ENCODE peak calls at places on chromosomes 5 and 9, in six cellular contexts. V, Y, A, W, R and J are unnamed samples.

GRCh38 chr5:146877783-146878470 is 630 bp downstream of the PPP2R2B start:
- DNase-seq in A (no peak), R (no peak), Y (peak), V (peak), W (no peak), J (peak)

GRCh38 chr9:104361207-104361606 is 142.9 kb upstream of the OR13F1 start:
- DNase-seq in A (no peak), V (no peak), Y (no peak), W (no peak), R (no peak), J (no peak)

GRCh38 chr9:74570879-74571512 is 73.9 kb downstream of the RORB start:
- DNase-seq in Y (peak), V (peak), A (no peak), W (peak), R (peak), J (peak)

GRCh38 chr9:137866226-137867141 is 11.1 kb upstream of the CACNA1B start:
- DNase-seq in R (no peak), W (no peak), A (no peak), V (no peak), Y (no peak), J (no peak)

GRCh38 chr5:93048858-93049257 is 532.2 kb downstream of the NR2F1-AS1 start:
- DNase-seq in Y (no peak), R (no peak), W (no peak), A (no peak), V (no peak), J (no peak)

GRCh38 chr5:172647341-172648007 is 6.4 kb downstream of the NEURL1B start:
- DNase-seq in A (no peak), W (no peak), Y (no peak), R (no peak), V (no peak), J (no peak)

GRCh38 chr5:149264432-149265069 is 7.1 kb upstream of the AFAP1L1 start:
- DNase-seq in Y (no peak), A (no peak), V (no peak), R (peak), W (no peak), J (peak)

GRCh38 chr5:95628933-95629332 is 9.0 kb downstream of the GPR150 start:
- DNase-seq in R (no peak), A (no peak), Y (no peak), W (no peak), V (no peak), J (no peak)

GRCh38 chr9:105859428-105860091 is 165.2 kb downstream of the TMEM38B start:
- DNase-seq in Y (no peak), W (no peak), V (no peak), R (no peak), A (no peak), J (no peak)

GRCh38 chr5:50655067-50655809 is 11.2 kb upstream of the PARP8 start:
- DNase-seq in R (no peak), W (no peak), A (no peak), V (no peak), Y (no peak), J (no peak)

GRCh38 chr9:133109931-133110650 is 10.9 kb downstream of the RALGDS start:
- DNase-seq in V (no peak), R (no peak), A (no peak), W (no peak), Y (no peak), J (no peak)

GRCh38 chr5:170312666-170313065 is 15.1 kb upstream of the LCP2 start:
- DNase-seq in W (peak), V (peak), R (no peak), A (no peak), Y (no peak), J (no peak)

GRCh38 chr5:67648201-67648671 is 451.6 kb upstream of the CD180 start:
- DNase-seq in W (peak), V (peak), R (no peak), Y (peak), A (no peak), J (no peak)

GRCh38 chr5:140855772-140856674 is at the start of gene PCDHA10:
- DNase-seq in A (no peak), Y (peak), R (no peak), V (no peak), W (no peak), J (no peak)

GRCh38 chr9:81716409-81716808 is 27.1 kb upstream of the TLE1 start:
- DNase-seq in W (peak), Y (no peak), V (peak), R (no peak), A (no peak), J (no peak)

GRCh38 chr9:129483467-129484324 is 137.2 kb downstream of the C9orf50 start:
- DNase-seq in V (peak), W (peak), A (peak), Y (peak), R (peak), J (no peak)

GRCh38 chr9:34328500-34328982 is 527 bp downstream of the KIF24 start:
- DNase-seq in W (no peak), R (no peak), Y (no peak), A (no peak), V (peak), J (no peak)

GRCh38 chr5:163565492-163565891 is 60.1 kb downstream of the MAT2B start:
- DNase-seq in W (peak), R (no peak), V (no peak), A (no peak), Y (no peak), J (no peak)

GRCh38 chr5:104198156-104198555 is 635.6 kb upstream of the NUDT12 start:
- DNase-seq in Y (no peak), R (no peak), A (no peak), V (no peak), W (no peak), J (no peak)

GRCh38 chr9:136372006-136372405 is 1.5 kb downstream of the CARD9 start:
- DNase-seq in V (no peak), W (no peak), Y (no peak), A (no peak), R (no peak), J (no peak)

GRCh38 chr9:136372561-136373299 is 739 bp downstream of the CARD9 start:
- DNase-seq in Y (no peak), V (peak), A (no peak), R (no peak), W (peak), J (peak)

GRCh38 chr9:136375096-136375495 is 1.6 kb upstream of the CARD9 start:
- DNase-seq in A (no peak), V (no peak), Y (no peak), W (no peak), R (no peak), J (no peak)

GRCh38 chr9:136374183-136374575 is 710 bp upstream of the CARD9 start:
- DNase-seq in W (no peak), R (no peak), A (no peak), V (no peak), Y (no peak), J (no peak)

DNA sequence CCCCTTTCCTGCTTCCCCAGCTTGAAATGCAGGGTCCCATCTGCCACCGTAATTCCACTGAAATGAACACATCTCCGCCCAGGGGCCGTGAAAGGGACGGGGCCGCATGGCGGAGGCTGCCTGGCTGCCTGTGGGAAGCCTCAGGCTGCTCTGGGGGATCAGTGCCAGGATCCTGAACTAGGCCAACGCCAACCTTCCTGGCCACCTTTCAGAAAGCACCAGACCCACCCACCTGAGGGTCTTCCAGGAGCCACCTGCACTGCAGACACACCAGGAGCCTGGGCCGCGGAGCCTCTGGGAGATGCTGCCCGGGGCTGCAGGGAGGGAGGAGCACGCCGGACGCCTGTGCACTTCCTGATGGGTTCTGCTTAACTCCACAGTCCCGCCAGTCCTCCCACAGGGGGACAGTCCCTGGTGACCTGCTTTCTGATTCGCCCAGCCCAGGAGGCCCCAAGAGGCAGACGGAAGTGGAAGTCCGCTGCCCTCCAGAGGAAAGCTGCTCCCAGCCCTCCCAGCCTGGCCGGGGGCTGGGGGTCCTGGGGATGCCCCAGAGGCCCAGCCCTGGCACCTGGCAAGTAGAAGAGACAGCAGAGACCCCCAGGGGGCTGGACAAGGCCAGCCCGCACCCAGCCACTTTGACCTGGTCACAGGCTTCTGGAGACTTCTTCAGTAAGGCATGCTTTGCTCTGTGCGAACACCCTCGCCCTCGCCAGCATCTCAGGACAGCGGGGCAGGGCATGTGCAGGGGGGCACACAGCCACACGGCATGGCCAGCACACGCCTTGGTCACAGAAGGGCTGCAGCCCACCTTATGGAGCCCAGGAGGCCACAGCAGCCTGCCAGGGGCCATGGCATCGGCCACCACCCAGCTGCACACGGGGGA is at the start of gene CARD9:
- DNase-seq in V (no peak), A (no peak), R (no peak), W (no peak), Y (no peak), J (no peak)
- TF ChIP-seq CTCF in V (no peak), A (no peak), R (no peak), W (no peak), Y (no peak), J (no peak)

GRCh38 chr5:52119768-52120167 is 667.9 kb upstream of the ITGA1 start:
- DNase-seq in W (no peak), R (no peak), V (no peak), A (no peak), Y (peak), J (no peak)
- TF ChIP-seq CTCF in W (no peak), R (no peak), V (no peak), A (no peak), Y (peak), J (no peak)

GRCh38 chr5:159680095-159680494 is 236.2 kb upstream of the ADRA1B start:
- DNase-seq in W (no peak), A (no peak), Y (no peak), R (no peak), V (no peak), J (no peak)

GRCh38 chr5:159678800-159679392 is 237.4 kb upstream of the ADRA1B start:
- DNase-seq in W (no peak), R (no peak), A (no peak), Y (no peak), V (no peak), J (no peak)

GRCh38 chr5:159682623-159683022 is 233.7 kb upstream of the ADRA1B start:
- DNase-seq in W (peak), V (no peak), A (no peak), R (no peak), Y (no peak), J (no peak)
- TF ChIP-seq CTCF in W (peak), V (no peak), A (no peak), R (no peak), Y (no peak), J (no peak)

GRCh38 chr5:61299254-61299653 is 32.8 kb upstream of the ZSWIM6 start:
- DNase-seq in V (peak), Y (no peak), W (no peak), A (no peak), R (no peak), J (no peak)

GRCh38 chr5:61303348-61303747 is 28.7 kb upstream of the ZSWIM6 start:
- DNase-seq in R (no peak), W (no peak), Y (no peak), V (no peak), A (no peak), J (no peak)

GRCh38 chr5:61301820-61302563 is 30.1 kb upstream of the ZSWIM6 start:
- DNase-seq in A (peak), V (peak), Y (no peak), W (peak), R (no peak), J (no peak)

GRCh38 chr5:61298580-61298979 is 33.5 kb upstream of the ZSWIM6 start:
- DNase-seq in R (no peak), Y (no peak), W (peak), A (no peak), V (peak), J (no peak)

GRCh38 chr5:61301345-61301744 is 30.7 kb upstream of the ZSWIM6 start:
- DNase-seq in R (no peak), Y (no peak), V (no peak), A (no peak), W (peak), J (no peak)
- TF ChIP-seq CTCF in R (no peak), Y (no peak), V (peak), A (no peak), W (peak), J (no peak)

DNA sequence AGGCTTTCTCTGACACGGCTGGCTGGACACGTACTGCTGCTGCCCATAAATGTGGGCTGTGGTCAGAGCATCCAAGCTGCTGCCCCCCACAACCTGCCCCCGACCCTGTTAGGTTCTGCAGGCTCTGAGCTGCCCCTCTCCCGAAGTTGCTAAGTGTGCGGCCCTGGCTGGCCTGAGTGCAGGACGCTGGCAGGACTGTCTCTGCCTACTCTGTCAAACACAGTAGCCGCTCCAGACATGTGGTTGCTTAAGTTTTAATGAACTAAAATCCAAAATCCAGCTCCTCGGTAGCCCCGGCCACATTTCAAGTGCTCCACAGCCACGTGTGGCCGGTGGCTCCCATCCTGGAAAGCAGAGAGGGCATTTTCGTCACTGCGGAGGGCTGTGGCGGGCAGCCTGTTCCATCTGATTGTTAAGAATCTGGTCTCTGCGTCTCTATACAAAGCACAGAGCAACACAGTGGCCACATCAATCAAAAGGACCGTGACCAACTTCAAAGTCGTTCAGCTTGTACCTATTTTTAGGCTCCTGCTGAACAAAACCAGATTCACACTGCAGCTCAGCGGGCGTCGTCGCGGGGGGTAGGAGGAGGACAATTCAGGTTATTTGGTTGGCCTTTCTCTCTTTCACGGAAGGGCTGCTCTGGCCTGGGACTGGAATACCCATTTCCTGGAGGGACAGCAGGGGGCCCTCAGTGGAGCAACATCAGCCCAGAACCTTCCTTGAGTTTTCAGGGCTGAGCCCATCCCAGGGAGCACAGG is 68.9 kb downstream of the PTCH1 start:
- DNase-seq in A (no peak), V (no peak), Y (peak), W (no peak), R (no peak), J (no peak)
- TF ChIP-seq CTCF in A (no peak), V (no peak), Y (no peak), W (no peak), R (no peak), J (no peak)

DNA sequence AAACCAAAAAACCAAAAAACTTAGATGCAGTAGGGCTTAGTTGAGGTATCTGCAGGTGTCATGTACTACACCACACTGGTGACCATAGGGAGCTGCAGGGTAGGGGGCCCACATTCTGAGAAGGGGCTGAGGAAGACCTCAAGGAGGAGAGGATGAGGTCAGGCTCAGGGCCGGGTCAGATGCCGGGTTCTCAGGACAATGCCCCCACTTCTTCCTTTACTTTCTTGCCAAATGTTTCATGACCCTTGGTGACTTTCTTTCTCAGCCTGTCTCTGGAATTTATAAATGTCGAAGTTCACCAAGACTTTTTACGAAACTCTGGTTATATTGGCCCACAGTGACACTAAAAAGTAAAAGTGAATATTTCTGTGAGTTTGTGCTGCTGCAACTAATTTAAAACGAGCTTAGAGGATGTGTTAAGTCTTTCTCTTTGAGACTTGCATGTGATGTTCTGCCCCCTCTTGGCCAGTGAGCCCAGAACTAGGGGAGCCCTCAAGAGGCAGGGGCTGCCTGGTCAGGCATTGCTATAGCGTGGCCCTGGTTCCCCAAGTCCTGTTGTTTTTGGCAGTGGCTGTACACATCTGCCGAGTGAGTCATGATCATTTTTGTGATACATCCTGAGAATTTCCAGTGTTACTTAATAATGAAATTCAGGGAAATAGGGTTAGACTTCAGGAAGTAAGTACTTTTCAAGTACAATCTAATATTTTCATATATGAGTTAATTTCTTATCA is 11.2 kb downstream of the ACO1 start:
- DNase-seq in Y (peak), W (peak), V (peak), R (no peak), A (no peak), J (no peak)
- TF ChIP-seq CTCF in Y (no peak), W (peak), V (peak), R (no peak), A (no peak), J (no peak)

GRCh38 chr5:31853398-31854135 is 214.6 kb downstream of the PDZD2 start:
- DNase-seq in R (no peak), V (no peak), A (no peak), Y (no peak), W (no peak), J (no peak)

GRCh38 chr5:31855527-31855862 is 216.6 kb downstream of the PDZD2 start:
- DNase-seq in V (no peak), W (no peak), Y (no peak), R (no peak), A (no peak), J (no peak)

GRCh38 chr5:31851290-31851689 is 212.4 kb downstream of the PDZD2 start:
- DNase-seq in A (no peak), W (no peak), Y (peak), V (no peak), R (no peak), J (no peak)

GRCh38 chr5:31854181-31854624 is 215.3 kb downstream of the PDZD2 start:
- DNase-seq in A (no peak), V (peak), Y (peak), R (no peak), W (peak), J (no peak)

GRCh38 chr5:31854625-31855526 is 215.9 kb downstream of the PDZD2 start:
- DNase-seq in A (no peak), W (peak), V (peak), R (no peak), Y (peak), J (peak)
- TF ChIP-seq CTCF in A (no peak), W (peak), V (peak), R (no peak), Y (peak), J (no peak)

GRCh38 chr5:157303023-157303422 is 37.1 kb downstream of the CYFIP2 start:
- DNase-seq in V (no peak), W (no peak), R (no peak), Y (no peak), A (no peak), J (no peak)

GRCh38 chr5:157306690-157307089 is 40.8 kb downstream of the CYFIP2 start:
- DNase-seq in W (no peak), R (peak), V (no peak), Y (no peak), A (no peak), J (no peak)

GRCh38 chr5:157306092-157306491 is 40.2 kb downstream of the CYFIP2 start:
- DNase-seq in V (no peak), W (no peak), R (no peak), Y (no peak), A (no peak), J (no peak)

GRCh38 chr5:157301066-157301465 is 35.1 kb downstream of the CYFIP2 start:
- DNase-seq in W (no peak), V (no peak), Y (no peak), R (no peak), A (no peak), J (no peak)

GRCh38 chr5:157303667-157304327 is 37.9 kb downstream of the CYFIP2 start:
- DNase-seq in W (no peak), A (no peak), Y (no peak), R (no peak), V (no peak), J (peak)
- TF ChIP-seq CTCF in W (peak), A (no peak), Y (peak), R (peak), V (no peak), J (peak)